ENCODE peak calls at places on chromosomes 16 and 17, in nine cellular contexts. J is GM23338, B is psoas muscle, U is cardiac muscle cell, N is fibroblast of pulmonary artery, A is PC-9, L is lower lobe of right lung, E is AG10803, S is stomach. I is an unnamed sample.

GRCh38 chr17:70658324-70658723 is 489.0 kb downstream of the KCNJ2 start:
- DNase-seq in J (no peak), B (no peak), U (no peak), N (no peak), A (no peak), L (no peak), E (no peak), S (no peak), I (no peak)

GRCh38 chr17:9728005-9728404 is 63.4 kb downstream of the DHRS7C start:
- DNase-seq in J (no peak), B (no peak), U (no peak), N (no peak), A (no peak), L (no peak), E (no peak), S (no peak), I (no peak)

GRCh38 chr16:53631236-53631635 is 72.4 kb downstream of the RPGRIP1L start:
- DNase-seq in J (no peak), B (no peak), U (no peak), N (no peak), A (no peak), L (no peak), E (no peak), S (no peak), I (no peak)

GRCh38 chr17:37488009-37488604 is 1.6 kb upstream of the DUSP14 start:
- DNase-seq in J (peak; percentile 72), B (no peak), U (peak; percentile 59), N (peak; percentile 96), A (peak; percentile 37), L (no peak), E (peak; percentile 98), S (no peak), I (no peak)

GRCh38 chr17:61619953-61620352 is 28.9 kb upstream of the NACA2 start:
- DNase-seq in J (no peak), B (no peak), U (no peak), N (no peak), A (no peak), L (no peak), E (no peak), S (no peak), I (no peak)

GRCh38 chr17:82351254-82351712 is 7.8 kb upstream of the TEX19 start:
- DNase-seq in J (no peak), B (no peak), U (no peak), N (no peak), A (no peak), L (no peak), E (no peak), S (no peak), I (no peak)

GRCh38 chr17:43784628-43785101 is 4.4 kb downstream of the CFAP97D1 start:
- DNase-seq in J (no peak), B (no peak), U (no peak), N (peak; percentile 62), A (no peak), L (no peak), E (peak; percentile 85), S (no peak), I (no peak)

GRCh38 chr16:49734330-49734729 is 121.6 kb downstream of the ZNF423 start:
- DNase-seq in J (no peak), B (peak; percentile 47), U (no peak), N (no peak), A (no peak), L (no peak), E (no peak), S (no peak), I (no peak)

GRCh38 chr17:79739148-79740062 is 8.7 kb downstream of the ENPP7 start:
- DNase-seq in J (no peak), B (no peak), U (no peak), N (no peak), A (peak; percentile 93), L (no peak), E (peak; percentile 3), S (no peak), I (no peak)

GRCh38 chr16:7703661-7704060 is 371.0 kb downstream of the RBFOX1 start:
- DNase-seq in J (no peak), B (no peak), U (no peak), N (no peak), A (no peak), L (no peak), E (no peak), S (no peak), I (no peak)

GRCh38 chr16:54402270-54402669 is 115.7 kb upstream of the IRX3 start:
- DNase-seq in J (no peak), B (no peak), U (no peak), N (no peak), A (no peak), L (no peak), E (peak; percentile 91), S (no peak), I (no peak)

GRCh38 chr17:15957206-15957605 is 12.3 kb downstream of the ADORA2B start:
- DNase-seq in J (no peak), B (no peak), U (no peak), N (no peak), A (peak; percentile 66), L (no peak), E (no peak), S (no peak), I (no peak)

GRCh38 chr16:3182608-3183444 is 5.2 kb upstream of the OR1F1 start:
- DNase-seq in J (peak; percentile 77), B (no peak), U (peak; percentile 47), N (peak; percentile 46), A (peak; percentile 60), L (peak; percentile 68), E (peak; percentile 46), S (peak; percentile 37), I (no peak)
- TF ChIP-seq CTCF in J (peak; percentile 44), B (peak; percentile 21), U (peak; percentile 44), N (peak; percentile 28), A (peak; percentile 57), L (peak; percentile 36), E (peak; percentile 26), S (peak; percentile 23), I (no peak)

DNA sequence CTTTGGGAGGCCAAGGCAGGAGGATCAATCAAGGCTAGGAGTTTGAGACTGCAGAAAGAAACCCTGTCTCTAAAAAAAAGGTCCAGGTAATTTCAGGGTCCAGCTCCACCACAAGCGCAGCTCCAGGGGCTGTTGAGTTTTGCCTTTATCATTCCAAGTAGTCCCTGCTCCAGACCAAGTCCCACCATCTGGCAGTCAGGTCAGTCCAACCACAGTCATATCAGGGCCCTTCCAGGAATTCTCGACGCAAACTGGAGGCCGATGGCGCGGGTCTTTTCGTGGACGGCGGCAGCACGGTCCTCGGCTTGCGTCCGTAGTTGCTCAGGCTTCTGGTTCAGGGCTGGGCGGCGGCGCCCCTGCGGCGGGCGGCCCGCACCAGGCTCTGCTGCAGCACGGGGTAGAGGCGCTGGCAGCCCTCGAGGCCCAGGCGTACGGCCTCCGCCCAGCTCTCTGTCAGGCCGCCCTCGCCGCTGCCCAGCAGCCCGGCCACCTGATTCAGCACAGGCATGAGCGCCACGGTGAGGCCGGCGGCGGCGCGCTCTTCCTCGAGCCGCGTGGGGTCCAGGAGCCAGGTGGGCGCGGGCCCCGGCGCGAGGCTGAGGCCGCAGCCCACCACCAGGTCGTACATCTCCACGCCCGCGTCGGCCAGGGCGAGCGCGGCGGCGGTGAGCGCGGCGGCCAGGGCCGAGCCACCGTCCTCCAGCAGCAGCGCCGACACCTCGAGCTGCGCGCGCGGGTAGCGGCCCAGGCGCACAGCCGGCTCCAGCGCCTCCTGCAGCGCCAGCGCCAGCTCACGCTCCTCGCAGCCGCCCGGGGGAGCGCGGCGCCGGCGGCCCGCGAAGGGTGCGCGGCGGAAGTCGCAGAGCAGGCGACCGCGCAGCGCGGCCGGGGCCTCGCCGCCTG is 741 bp downstream of the EXOSC6 start:
- DNase-seq in J (peak; percentile 62), B (peak; percentile 42), U (peak; percentile 69), N (peak; percentile 52), A (peak; percentile 53), L (peak; percentile 62), E (peak; percentile 44), S (peak; percentile 52), I (no peak)
- TF ChIP-seq CTCF in J (no peak), B (no peak), U (no peak), N (no peak), A (no peak), L (no peak), E (no peak), S (no peak), I (no peak)

DNA sequence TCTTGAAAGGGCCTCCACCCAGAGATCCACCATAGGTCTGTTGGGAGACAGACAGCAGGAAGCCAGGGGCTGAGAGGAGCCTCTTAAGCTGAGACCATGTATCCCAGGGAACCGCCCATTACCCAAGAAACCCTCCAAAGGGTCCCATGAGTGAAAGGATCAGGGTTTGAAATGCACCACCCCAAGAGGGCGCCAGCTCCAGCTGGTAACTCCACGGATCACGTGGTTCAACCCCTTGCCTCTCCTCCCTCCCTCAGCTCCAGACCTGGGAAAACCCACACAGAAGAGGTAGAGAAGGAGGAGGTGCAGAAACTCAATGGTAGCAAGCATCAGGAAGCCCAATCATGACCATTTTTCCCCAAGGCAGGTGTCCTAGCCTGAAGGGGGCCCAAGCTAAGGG is 148.7 kb downstream of the AIPL1 start:
- DNase-seq in J (peak; percentile 74), B (no peak), U (no peak), N (no peak), A (no peak), L (no peak), E (no peak), S (no peak), I (no peak)
- TF ChIP-seq CTCF in J (peak; percentile 58), B (no peak), U (no peak), N (no peak), A (no peak), L (no peak), E (no peak), S (no peak), I (no peak)

GRCh38 chr17:59892849-59893616 is at the start of the genes RPS6KB1 and TUBD1:
- DNase-seq in J (peak; percentile 98), B (peak; percentile 95), U (peak; percentile 98), N (peak; percentile 100), A (peak; percentile 96), L (peak; percentile 96), E (peak; percentile 99), S (peak; percentile 97), I (peak; percentile 89)

GRCh38 chr17:59892251-59892848 is 393 bp downstream of the TUBD1 start:
- DNase-seq in J (peak; percentile 9), B (no peak), U (no peak), N (no peak), A (peak; percentile 8), L (no peak), E (no peak), S (no peak), I (no peak)

GRCh38 chr17:59897090-59897489 is 4.2 kb downstream of the RPS6KB1 start:
- DNase-seq in J (no peak), B (no peak), U (no peak), N (no peak), A (no peak), L (no peak), E (peak; percentile 3), S (no peak), I (no peak)

GRCh38 chr17:59890720-59891119 is 2.0 kb downstream of the TUBD1 start:
- DNase-seq in J (no peak), B (no peak), U (no peak), N (peak; percentile 24), A (no peak), L (no peak), E (peak; percentile 43), S (no peak), I (no peak)

DNA sequence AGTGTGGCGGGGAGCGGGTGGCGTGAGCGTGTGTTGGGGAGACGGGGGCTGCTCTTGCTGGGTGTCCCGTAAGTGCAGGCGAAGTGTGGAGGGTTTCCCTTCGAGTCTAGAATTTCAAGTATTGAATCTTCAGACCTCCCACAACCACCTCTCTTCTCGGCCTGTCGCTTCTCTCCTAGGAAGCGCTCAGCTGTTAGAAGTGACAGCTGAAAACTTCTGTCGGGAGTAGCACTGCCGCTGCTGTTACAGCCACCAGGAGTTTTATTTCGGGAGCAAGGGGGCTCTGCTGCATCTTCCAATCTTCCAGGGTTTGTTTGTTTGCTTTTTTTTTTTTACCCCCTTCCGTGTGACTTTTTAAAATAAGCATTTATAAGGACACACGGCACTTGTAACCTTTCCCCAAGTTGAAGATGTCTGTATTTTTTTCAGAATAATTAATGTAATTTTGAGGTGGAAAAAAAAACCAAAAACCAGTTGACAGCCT is 738 bp downstream of the RPS6KB1 start:
- DNase-seq in J (peak; percentile 63), B (no peak), U (peak; percentile 74), N (peak; percentile 13), A (no peak), L (no peak), E (peak; percentile 12), S (no peak), I (no peak)
- TF ChIP-seq CTCF in J (no peak), B (no peak), U (no peak), N (no peak), A (no peak), L (no peak), E (peak; percentile 23), S (no peak), I (no peak)